ENCODE peak calls at places on chromosomes 6 and 20, in ten cellular contexts. W is GM23248, U is mammary epithelial cell, S is IMR-90, O is endothelial cell of umbilical vein, K is PC-3, M is fibroblast of lung, R is neural progenitor cell, C is mesendoderm, Z is astrocyte. G is an unnamed sample.

GRCh38 chr6:128242765-128243403 is 277.5 kb downstream of the PTPRK start:
- DNase-seq in W (peak), U (no peak), S (peak), O (no peak), K (no peak), M (peak), R (no peak), C (peak), Z (peak), G (no peak)

GRCh38 chr6:152635949-152636674 is 1.1 kb downstream of the SYNE1 start:
- DNase-seq in W (peak), U (no peak), S (peak), O (peak), K (no peak), M (peak), R (peak), C (peak), Z (peak), G (peak)

GRCh38 chr6:130324657-130325056 is 41.2 kb upstream of the TMEM200A start:
- DNase-seq in W (peak), U (peak), S (peak), O (no peak), K (peak), M (peak), R (no peak), C (no peak), Z (peak), G (no peak)

GRCh38 chr20:33211817-33212424 is 5.2 kb upstream of the BPIFA3 start:
- DNase-seq in W (peak), U (peak), S (peak), O (peak), K (peak), M (peak), R (peak), C (peak), Z (peak), G (peak)

GRCh38 chr6:79878142-79878748 is 69.1 kb downstream of the ELOVL4 start:
- DNase-seq in W (no peak), U (peak), S (no peak), O (no peak), K (peak), M (no peak), R (no peak), C (no peak), Z (no peak), G (no peak)

GRCh38 chr20:32737371-32738223 is 5.7 kb downstream of the COMMD7 start:
- DNase-seq in W (peak), U (peak), S (peak), O (peak), K (peak), M (peak), R (no peak), C (no peak), Z (peak), G (no peak)

GRCh38 chr6:123945386-123945785 is 141.7 kb downstream of the NKAIN2 start:
- DNase-seq in W (no peak), U (no peak), S (no peak), O (no peak), K (no peak), M (no peak), R (no peak), C (no peak), Z (no peak), G (no peak)

GRCh38 chr20:25281541-25281991 is 33.7 kb downstream of the PYGB start:
- DNase-seq in W (no peak), U (no peak), S (no peak), O (no peak), K (no peak), M (no peak), R (no peak), C (no peak), Z (no peak), G (no peak)

GRCh38 chr20:53773792-53774371 is 180.2 kb upstream of the ZNF217 start:
- DNase-seq in W (peak), U (peak), S (peak), O (peak), K (peak), M (peak), R (no peak), C (no peak), Z (peak), G (no peak)

GRCh38 chr6:722608-723007 is 29.7 kb upstream of the EXOC2 start:
- DNase-seq in W (peak), U (no peak), S (peak), O (no peak), K (no peak), M (peak), R (no peak), C (no peak), Z (peak), G (no peak)

GRCh38 chr20:51611625-51611890 is 69.0 kb upstream of the NFATC2 start:
- DNase-seq in W (no peak), U (no peak), S (no peak), O (no peak), K (no peak), M (no peak), R (no peak), C (no peak), Z (no peak), G (no peak)

GRCh38 chr6:9576521-9576920 is 838.4 kb downstream of the TFAP2A start:
- DNase-seq in W (no peak), U (no peak), S (no peak), O (no peak), K (peak), M (no peak), R (no peak), C (peak), Z (no peak), G (no peak)

GRCh38 chr6:72620866-72621242 is 1.0 kb upstream of the KCNQ5 start:
- DNase-seq in W (no peak), U (no peak), S (no peak), O (no peak), K (no peak), M (no peak), R (peak), C (peak), Z (no peak), G (no peak)

GRCh38 chr6:127117979-127118504 is 429 bp upstream of the RSPO3 start:
- DNase-seq in W (peak), U (no peak), S (no peak), O (peak), K (no peak), M (peak), R (peak), C (no peak), Z (no peak), G (peak)

GRCh38 chr6:127118505-127119360 is at the start of gene RSPO3:
- DNase-seq in W (peak), U (peak), S (peak), O (peak), K (no peak), M (peak), R (peak), C (peak), Z (no peak), G (peak)

GRCh38 chr6:127120787-127121636 is 2.5 kb downstream of the RSPO3 start:
- DNase-seq in W (peak), U (peak), S (peak), O (peak), K (peak), M (peak), R (peak), C (peak), Z (peak), G (peak)

GRCh38 chr6:127120109-127120786 is 1.8 kb downstream of the RSPO3 start:
- DNase-seq in W (no peak), U (no peak), S (no peak), O (no peak), K (no peak), M (no peak), R (peak), C (peak), Z (no peak), G (no peak)

GRCh38 chr6:127119361-127120108 is 1.1 kb downstream of the RSPO3 start:
- DNase-seq in W (peak), U (peak), S (no peak), O (peak), K (no peak), M (no peak), R (peak), C (peak), Z (no peak), G (peak)
- H3K9ac ChIP-seq in W (peak), U (no peak), S (no peak), O (peak), K (no peak), M (peak), R (no peak), C (peak), Z (no peak), G (peak)

GRCh38 chr20:23047738-23048214 is 1.7 kb downstream of the THBD start:
- DNase-seq in W (peak), U (no peak), S (no peak), O (peak), K (no peak), M (no peak), R (peak), C (peak), Z (no peak), G (no peak)
- H3K4me2 ChIP-seq in W (peak), U (peak), S (no peak), O (peak), K (peak), M (peak), R (peak), C (no peak), Z (peak), G (peak)

GRCh38 chr20:48826883-48827771 is 672 bp downstream of the PREX1 start:
- DNase-seq in W (peak), U (no peak), S (no peak), O (peak), K (peak), M (peak), R (peak), C (peak), Z (no peak), G (peak)
- H3K9ac ChIP-seq in W (no peak), U (no peak), S (no peak), O (peak), K (peak), M (no peak), R (no peak), C (peak), Z (peak), G (peak)

DNA sequence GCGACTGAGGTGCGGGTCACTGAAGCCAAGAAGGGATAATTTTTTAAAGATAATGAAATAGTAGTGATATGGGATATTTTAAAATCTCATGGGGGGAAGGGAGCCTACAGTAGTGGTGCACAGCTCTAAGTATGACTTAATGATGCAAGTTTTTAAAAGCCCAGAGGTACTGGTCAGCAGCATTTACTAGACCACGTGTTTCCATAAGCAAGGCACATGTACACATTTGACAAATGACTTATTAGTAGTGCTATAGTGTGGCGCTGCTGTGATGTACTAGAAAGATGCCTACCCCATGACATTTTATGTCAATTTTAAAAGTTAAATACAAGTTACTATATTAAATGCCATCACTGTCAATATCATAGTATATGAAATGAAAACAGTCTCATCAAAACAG is 7.5 kb upstream of the LINC00237 start:
- DNase-seq in W (no peak), U (no peak), S (no peak), O (no peak), K (no peak), M (no peak), R (no peak), C (no peak), Z (no peak), G (no peak)
- H3K4me2 ChIP-seq in W (no peak), U (no peak), S (no peak), O (no peak), K (no peak), M (no peak), R (no peak), C (no peak), Z (no peak), G (no peak)

DNA sequence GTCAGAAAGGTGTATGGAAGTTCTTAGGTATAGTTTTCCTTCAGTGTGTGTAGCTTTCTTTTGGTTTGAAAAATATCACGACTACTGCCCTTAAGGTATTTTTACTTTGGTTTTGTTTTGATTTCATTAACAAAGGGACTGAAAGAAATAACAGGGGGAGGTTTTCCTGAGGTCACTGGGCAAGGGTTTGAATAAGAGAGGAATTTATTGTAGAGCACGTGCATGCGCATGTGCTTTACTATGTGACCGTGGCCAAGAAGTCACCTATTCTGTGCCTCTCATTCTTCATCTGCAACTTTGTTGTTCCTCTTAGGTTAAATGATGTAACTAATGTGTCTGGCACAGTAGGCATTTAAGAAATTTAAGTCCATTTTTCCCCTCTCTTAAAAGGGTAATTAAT is 4.1 kb upstream of the MAN1A1 start:
- DNase-seq in W (no peak), U (no peak), S (no peak), O (peak), K (no peak), M (no peak), R (no peak), C (no peak), Z (no peak), G (no peak)
- H3K9ac ChIP-seq in W (no peak), U (no peak), S (no peak), O (no peak), K (no peak), M (no peak), R (no peak), C (no peak), Z (no peak), G (no peak)

GRCh38 chr6:47846752-47847151 is 64.9 kb downstream of the OPN5 start:
- DNase-seq in W (no peak), U (no peak), S (no peak), O (no peak), K (no peak), M (no peak), R (no peak), C (no peak), Z (no peak), G (no peak)
- H3K4me2 ChIP-seq in W (no peak), U (no peak), S (no peak), O (no peak), K (no peak), M (no peak), R (no peak), C (no peak), Z (no peak), G (no peak)

GRCh38 chr20:38165966-38166706 is 1.1 kb upstream of the TGM2 start:
- DNase-seq in W (no peak), U (peak), S (peak), O (peak), K (no peak), M (no peak), R (no peak), C (no peak), Z (no peak), G (no peak)

GRCh38 chr20:38164624-38165088 is 414 bp downstream of the TGM2 start:
- DNase-seq in W (no peak), U (no peak), S (no peak), O (no peak), K (no peak), M (no peak), R (no peak), C (no peak), Z (no peak), G (no peak)

GRCh38 chr20:38164069-38164468 is 1.0 kb downstream of the TGM2 start:
- DNase-seq in W (no peak), U (no peak), S (no peak), O (no peak), K (no peak), M (no peak), R (no peak), C (no peak), Z (no peak), G (no peak)

GRCh38 chr20:38166707-38167233 is 1.7 kb upstream of the TGM2 start:
- DNase-seq in W (no peak), U (no peak), S (no peak), O (no peak), K (no peak), M (no peak), R (no peak), C (no peak), Z (no peak), G (no peak)

DNA sequence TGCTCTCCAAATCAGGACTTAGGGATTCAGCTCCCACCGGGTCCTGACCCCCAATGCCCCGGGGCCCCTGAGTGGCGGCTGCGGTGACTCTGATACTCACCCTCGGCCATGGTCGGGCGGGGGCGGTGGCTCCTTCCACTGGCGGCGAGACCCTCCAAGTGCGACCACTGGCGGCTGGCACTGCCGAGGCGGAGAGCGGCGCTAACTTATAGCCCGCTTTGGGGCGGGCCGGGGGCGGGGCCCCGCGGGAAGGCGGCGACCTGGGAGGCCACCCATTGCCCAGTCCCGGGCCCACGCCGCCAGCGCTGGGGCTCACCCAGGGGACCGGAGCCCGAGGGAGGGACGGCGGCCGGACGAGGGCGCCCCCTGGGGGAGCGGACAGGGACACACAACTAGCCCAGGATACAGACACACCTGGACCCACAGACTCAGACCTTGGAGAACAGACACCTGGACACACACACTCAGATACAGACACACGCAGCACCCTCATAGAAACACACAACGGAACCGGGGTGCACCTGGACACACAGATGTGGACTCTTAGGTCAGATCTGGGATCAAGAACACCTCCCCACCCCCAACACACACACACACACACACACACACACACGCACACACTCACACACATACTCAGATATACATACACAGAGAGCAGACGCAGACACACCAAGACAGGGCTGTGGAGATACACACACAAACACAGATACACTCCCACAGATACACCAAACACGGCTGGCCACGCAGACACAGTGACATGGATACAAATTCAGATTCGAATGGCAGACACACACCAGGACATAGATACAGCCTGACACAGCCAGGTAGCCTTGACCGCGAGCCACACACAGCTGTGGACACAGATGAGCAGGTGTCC is at the start of gene TGM2:
- DNase-seq in W (peak), U (peak), S (peak), O (peak), K (peak), M (peak), R (peak), C (peak), Z (no peak), G (peak)
- H3K9ac ChIP-seq in W (peak), U (no peak), S (peak), O (peak), K (peak), M (peak), R (no peak), C (peak), Z (peak), G (peak)

GRCh38 chr20:11261533-11262000 is 587.8 kb upstream of the JAG1 start:
- DNase-seq in W (peak), U (peak), S (peak), O (no peak), K (peak), M (peak), R (no peak), C (peak), Z (peak), G (no peak)
- H3K4me2 ChIP-seq in W (peak), U (peak), S (no peak), O (no peak), K (peak), M (no peak), R (no peak), C (no peak), Z (peak), G (no peak)

GRCh38 chr6:14222956-14223355 is 105.4 kb downstream of the CD83 start:
- DNase-seq in W (no peak), U (no peak), S (no peak), O (no peak), K (no peak), M (no peak), R (peak), C (no peak), Z (no peak), G (no peak)
- H3K9ac ChIP-seq in W (no peak), U (no peak), S (no peak), O (no peak), K (no peak), M (no peak), R (no peak), C (no peak), Z (no peak), G (no peak)